ENCODE peak calls at places on chromosomes 4 and X, in four cellular contexts. B, O, A and L are unnamed samples.

GRCh38 chr4:117324851-117325491 is 239.6 kb upstream of the TRAM1L1 start:
- DNase-seq in B (no peak), O (peak; percentile 2), A (no peak), L (no peak)

GRCh38 chr4:4860381-4860802 is 927 bp downstream of the MSX1 start:
- DNase-seq in B (no peak), O (no peak), A (no peak), L (no peak)

GRCh38 chrX:39736219-39737211 is 361.2 kb downstream of the BCOR start:
- DNase-seq in B (no peak), O (peak; percentile 92), A (peak; percentile 95), L (no peak)

GRCh38 chr4:8920289-8920965 is 48.8 kb upstream of the HMX1 start:
- DNase-seq in B (no peak), O (no peak), A (peak; percentile 72), L (no peak)

GRCh38 chrX:120672389-120672788 is 42.5 kb upstream of the C1GALT1C1 start:
- DNase-seq in B (no peak), O (peak; percentile 87), A (peak; percentile 83), L (no peak)

GRCh38 chr4:108360857-108361820 is 192.4 kb upstream of the LEF1 start:
- DNase-seq in B (no peak), O (peak; percentile 81), A (no peak), L (no peak)

GRCh38 chr4:3041192-3042142 is 32.9 kb downstream of the HTT-AS start:
- DNase-seq in B (peak; percentile 55), O (peak; percentile 80), A (peak; percentile 86), L (peak; percentile 53)

GRCh38 chrX:147403075-147403474 is 508.6 kb upstream of the FMR1 start:
- DNase-seq in B (no peak), O (no peak), A (no peak), L (no peak)

GRCh38 chrX:16125520-16126149 is 2.3 kb downstream of the GRPR start:
- DNase-seq in B (no peak), O (no peak), A (no peak), L (no peak)
- H3K4me3 ChIP-seq in B (no peak overlapping the region), O (no peak overlapping the region), A (no peak overlapping the region), L (no peak overlapping the region)

GRCh38 chr4:78534286-78534955 is 17.1 kb upstream of the ANXA3 start:
- DNase-seq in B (no peak), O (peak; percentile 44), A (no peak), L (no peak)
- H3K27ac ChIP-seq in B (no peak overlapping the region), O (peak overlapping the region; percentile 11), A (no peak overlapping the region), L (no peak overlapping the region)

GRCh38 chr4:7845493-7846124 is 94.1 kb downstream of the AFAP1 start:
- DNase-seq in B (no peak), O (no peak), A (no peak), L (no peak)
- H3K4me1 ChIP-seq in B (no peaks in the 10 kb centered on the region), O (peaks cover 56% of the 10 kb centered on the region), A (peaks cover 3% of the 10 kb centered on the region), L (peaks cover 16% of the 10 kb centered on the region)

DNA sequence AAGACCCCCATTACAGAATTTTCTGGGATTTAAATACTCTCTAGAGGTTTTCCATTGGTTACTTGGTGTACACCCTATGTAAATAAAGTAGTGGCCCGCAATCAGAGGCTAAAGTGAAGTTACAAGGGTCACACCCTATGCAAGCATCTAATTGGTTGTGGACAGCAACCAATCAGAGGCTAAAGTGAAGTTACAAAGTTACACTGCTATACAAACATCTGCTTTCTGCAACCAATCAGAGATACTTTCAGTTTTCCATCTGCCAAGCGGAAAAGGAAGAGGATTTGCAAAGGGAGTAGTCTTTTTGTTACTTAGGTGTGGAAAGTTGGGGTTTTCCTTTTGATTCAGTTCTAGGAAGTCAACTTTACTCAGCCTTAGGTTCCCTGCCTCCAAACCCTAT is 2.0 kb upstream of the ATRX start:
- DNase-seq in B (no peak), O (no peak), A (no peak), L (peak; percentile 52)
- H3K4me3 ChIP-seq in B (peak overlapping the region; percentile 32), O (no peak overlapping the region), A (no peak overlapping the region), L (peak overlapping the region; percentile 65)

GRCh38 chr4:7842384-7843279 is 97.0 kb downstream of the AFAP1 start:
- DNase-seq in B (no peak), O (peak; percentile 96), A (peak; percentile 86), L (no peak)
- H3K27ac ChIP-seq in B (peak overlapping the region; percentile 62), O (peak overlapping the region; percentile 91), A (peak overlapping the region; percentile 99), L (no peak overlapping the region)

GRCh38 chrX:15906544-15906943 is 51.9 kb upstream of the AP1S2 start:
- DNase-seq in B (no peak), O (no peak), A (no peak), L (no peak)

GRCh38 chrX:15908891-15909290 is 54.3 kb upstream of the AP1S2 start:
- DNase-seq in B (no peak), O (no peak), A (no peak), L (no peak)

DNA sequence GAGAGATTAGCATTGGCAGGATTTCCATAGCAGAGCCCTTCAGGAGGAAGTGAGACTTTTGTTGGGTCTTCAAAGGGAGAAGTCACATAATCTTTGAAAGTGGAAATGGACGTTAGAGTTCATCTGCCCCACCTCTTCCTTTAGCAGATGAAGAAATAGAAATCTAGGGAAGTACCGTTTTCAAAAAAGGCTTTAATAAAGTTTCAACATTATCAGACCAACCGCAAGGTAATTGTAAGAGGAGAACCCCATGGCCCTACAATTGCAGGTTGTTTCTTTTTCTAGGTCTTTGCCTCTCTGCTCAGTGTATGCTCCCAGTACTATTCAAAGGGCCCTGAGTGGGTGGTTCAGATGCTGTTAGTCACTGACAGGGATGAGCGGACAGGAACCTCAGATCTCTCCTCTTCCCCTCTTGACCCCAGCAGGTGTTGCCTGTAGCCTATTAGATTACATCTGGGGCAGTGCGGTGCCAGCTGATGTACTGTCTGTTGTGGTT is 48.6 kb upstream of the AP1S2 start:
- DNase-seq in B (peak; percentile 33), O (no peak), A (no peak), L (no peak)
- H3K4me1 ChIP-seq in B (no peaks in the 10 kb centered on the region), O (no peaks in the 10 kb centered on the region), A (no peaks in the 10 kb centered on the region), L (no peaks in the 10 kb centered on the region)